ENCODE peak calls at places on chromosome 2, in six cellular contexts. One of them, this sample, is unnamed.

GRCh38 chr2:11227595-11227994 is 72.3 kb downstream of the SLC66A3 start:
- DNase-seq in mesenchymal stem cell: no peak
- DNase-seq in neuronal stem cell: no peak
- DNase-seq in H1: no peak
- DNase-seq in IMR-90: no peak
- DNase-seq in mesendoderm: no peak
- DNase-seq in this sample: no peak

GRCh38 chr2:238294393-238295143 is 6.2 kb upstream of the PER2 start:
- DNase-seq in mesenchymal stem cell: no peak
- DNase-seq in H1: no peak
- DNase-seq in neuronal stem cell: no peak
- DNase-seq in IMR-90: no peak
- DNase-seq in mesendoderm: no peak
- DNase-seq in this sample: no peak

GRCh38 chr2:241558532-241559488 is at the start of gene BOK:
- DNase-seq in mesenchymal stem cell: peak; percentile 80
- DNase-seq in IMR-90: peak; percentile 72
- DNase-seq in neuronal stem cell: no peak
- DNase-seq in H1: peak; percentile 63
- DNase-seq in mesendoderm: peak; percentile 89
- DNase-seq in this sample: peak; percentile 87

GRCh38 chr2:84676295-84676694 is 160.0 kb downstream of the DNAH6 start:
- DNase-seq in mesenchymal stem cell: no peak
- DNase-seq in mesendoderm: no peak
- DNase-seq in neuronal stem cell: no peak
- DNase-seq in IMR-90: peak; percentile 85
- DNase-seq in H1: no peak
- DNase-seq in this sample: no peak

GRCh38 chr2:170229125-170229524 is 51.2 kb downstream of the MYO3B start:
- DNase-seq in neuronal stem cell: no peak
- DNase-seq in H1: no peak
- DNase-seq in mesenchymal stem cell: no peak
- DNase-seq in IMR-90: no peak
- DNase-seq in mesendoderm: no peak
- DNase-seq in this sample: no peak

GRCh38 chr2:32772623-32773221 is 144.9 kb downstream of the TTC27 start:
- DNase-seq in mesendoderm: peak; percentile 89
- DNase-seq in neuronal stem cell: peak; percentile 56
- DNase-seq in H1: peak; percentile 5
- DNase-seq in IMR-90: peak; percentile 76
- DNase-seq in mesenchymal stem cell: peak; percentile 75
- DNase-seq in this sample: peak; percentile 32

GRCh38 chr2:108593547-108594098 is 59.4 kb downstream of the LIMS1 start:
- DNase-seq in mesendoderm: peak; percentile 49
- DNase-seq in IMR-90: peak; percentile 88
- DNase-seq in neuronal stem cell: no peak
- DNase-seq in H1: no peak
- DNase-seq in mesenchymal stem cell: peak; percentile 61
- DNase-seq in this sample: no peak

GRCh38 chr2:190477563-190478454 is 56.7 kb downstream of the NEMP2 start:
- DNase-seq in H1: no peak
- DNase-seq in neuronal stem cell: no peak
- DNase-seq in mesenchymal stem cell: no peak
- DNase-seq in mesendoderm: no peak
- DNase-seq in IMR-90: peak; percentile 34
- DNase-seq in this sample: no peak

GRCh38 chr2:26184555-26185303 is 11.8 kb downstream of the GAREM2 start:
- DNase-seq in mesendoderm: peak; percentile 85
- DNase-seq in H1: peak; percentile 46
- DNase-seq in neuronal stem cell: peak; percentile 69
- DNase-seq in mesenchymal stem cell: peak; percentile 78
- DNase-seq in IMR-90: peak; percentile 78
- DNase-seq in this sample: peak; percentile 74

GRCh38 chr2:177869209-177869608 is 203.4 kb downstream of the PDE11A start:
- DNase-seq in mesendoderm: no peak
- DNase-seq in IMR-90: no peak
- DNase-seq in mesenchymal stem cell: no peak
- DNase-seq in H1: no peak
- DNase-seq in neuronal stem cell: no peak
- DNase-seq in this sample: no peak

GRCh38 chr2:171390941-171391516 is 42.8 kb downstream of the METTL8 start:
- DNase-seq in neuronal stem cell: no peak
- DNase-seq in mesenchymal stem cell: no peak
- DNase-seq in IMR-90: peak; percentile 78
- DNase-seq in H1: no peak
- DNase-seq in mesendoderm: no peak
- DNase-seq in this sample: no peak

GRCh38 chr2:229296016-229296415 is 24.9 kb upstream of the PID1 start:
- DNase-seq in mesendoderm: no peak
- DNase-seq in mesenchymal stem cell: no peak
- DNase-seq in H1: no peak
- DNase-seq in IMR-90: no peak
- DNase-seq in neuronal stem cell: no peak
- DNase-seq in this sample: no peak

GRCh38 chr2:209936106-209936663 is 66.3 kb upstream of the RPE start:
- DNase-seq in mesenchymal stem cell: no peak
- DNase-seq in IMR-90: no peak
- DNase-seq in mesendoderm: no peak
- DNase-seq in H1: no peak
- DNase-seq in neuronal stem cell: no peak
- DNase-seq in this sample: no peak

GRCh38 chr2:183606718-183607085 is 482.5 kb downstream of the NUP35 start:
- DNase-seq in mesenchymal stem cell: no peak
- DNase-seq in mesendoderm: peak; percentile 12
- DNase-seq in neuronal stem cell: no peak
- DNase-seq in H1: no peak
- DNase-seq in IMR-90: no peak
- DNase-seq in this sample: no peak

GRCh38 chr2:5093056-5093455 is 599.1 kb upstream of the SOX11 start:
- DNase-seq in mesendoderm: no peak
- DNase-seq in IMR-90: no peak
- DNase-seq in neuronal stem cell: no peak
- DNase-seq in H1: no peak
- DNase-seq in mesenchymal stem cell: no peak
- DNase-seq in this sample: no peak

GRCh38 chr2:101820519-101820918 is 123.0 kb downstream of the MAP4K4 start:
- DNase-seq in IMR-90: peak; percentile 90
- DNase-seq in mesendoderm: peak; percentile 54
- DNase-seq in neuronal stem cell: no peak
- DNase-seq in H1: no peak
- DNase-seq in mesenchymal stem cell: peak; percentile 93
- DNase-seq in this sample: no peak

DNA sequence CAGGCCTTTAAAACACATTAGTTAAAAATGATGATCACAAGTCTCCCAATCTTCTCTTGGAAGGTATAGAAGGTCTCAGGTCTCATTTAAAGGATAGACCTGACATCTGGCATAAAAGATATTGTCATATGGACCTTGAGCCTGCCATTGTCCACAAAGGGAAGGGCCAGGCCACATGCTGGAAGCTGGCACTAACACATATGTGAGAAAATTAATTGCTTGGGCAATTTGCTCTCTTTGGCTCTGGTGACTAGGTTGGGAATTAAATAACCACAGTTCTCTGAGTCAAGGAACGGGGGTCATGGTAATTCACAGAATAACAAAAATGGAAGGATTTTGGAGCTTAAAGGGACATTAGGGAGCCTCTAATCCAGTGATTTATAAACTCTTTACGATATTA is 727.3 kb downstream of the BCL11A start:
- DNase-seq in neuronal stem cell: no peak
- DNase-seq in IMR-90: no peak
- DNase-seq in mesendoderm: no peak
- DNase-seq in H1: no peak
- DNase-seq in mesenchymal stem cell: no peak
- DNase-seq in this sample: no peak
- H3K4me1 ChIP-seq in neuronal stem cell: no peaks in the 10 kb centered on the region
- H3K4me1 ChIP-seq in IMR-90: no peaks in the 10 kb centered on the region
- H3K4me1 ChIP-seq in mesendoderm: no peaks in the 10 kb centered on the region
- H3K4me1 ChIP-seq in H1: no peaks in the 10 kb centered on the region
- H3K4me1 ChIP-seq in mesenchymal stem cell: no peaks in the 10 kb centered on the region
- H3K4me1 ChIP-seq in this sample: no peaks in the 10 kb centered on the region

GRCh38 chr2:120940319-120940696 is 204.6 kb downstream of the GLI2 start:
- DNase-seq in IMR-90: no peak
- DNase-seq in H1: no peak
- DNase-seq in mesendoderm: no peak
- DNase-seq in mesenchymal stem cell: no peak
- DNase-seq in neuronal stem cell: no peak
- DNase-seq in this sample: no peak

GRCh38 chr2:120937736-120938131 is 202.1 kb downstream of the GLI2 start:
- DNase-seq in mesenchymal stem cell: peak; percentile 69
- DNase-seq in mesendoderm: no peak
- DNase-seq in IMR-90: peak; percentile 77
- DNase-seq in neuronal stem cell: no peak
- DNase-seq in H1: no peak
- DNase-seq in this sample: no peak

GRCh38 chr2:120936476-120937334 is 201.0 kb downstream of the GLI2 start:
- DNase-seq in H1: no peak
- DNase-seq in IMR-90: peak; percentile 31
- DNase-seq in mesenchymal stem cell: peak; percentile 92
- DNase-seq in neuronal stem cell: no peak
- DNase-seq in mesendoderm: no peak
- DNase-seq in this sample: no peak

GRCh38 chr2:120939595-120940318 is 204.1 kb downstream of the GLI2 start:
- DNase-seq in mesenchymal stem cell: peak; percentile 94
- DNase-seq in IMR-90: peak; percentile 95
- DNase-seq in mesendoderm: peak; percentile 85
- DNase-seq in H1: no peak
- DNase-seq in neuronal stem cell: no peak
- DNase-seq in this sample: no peak

DNA sequence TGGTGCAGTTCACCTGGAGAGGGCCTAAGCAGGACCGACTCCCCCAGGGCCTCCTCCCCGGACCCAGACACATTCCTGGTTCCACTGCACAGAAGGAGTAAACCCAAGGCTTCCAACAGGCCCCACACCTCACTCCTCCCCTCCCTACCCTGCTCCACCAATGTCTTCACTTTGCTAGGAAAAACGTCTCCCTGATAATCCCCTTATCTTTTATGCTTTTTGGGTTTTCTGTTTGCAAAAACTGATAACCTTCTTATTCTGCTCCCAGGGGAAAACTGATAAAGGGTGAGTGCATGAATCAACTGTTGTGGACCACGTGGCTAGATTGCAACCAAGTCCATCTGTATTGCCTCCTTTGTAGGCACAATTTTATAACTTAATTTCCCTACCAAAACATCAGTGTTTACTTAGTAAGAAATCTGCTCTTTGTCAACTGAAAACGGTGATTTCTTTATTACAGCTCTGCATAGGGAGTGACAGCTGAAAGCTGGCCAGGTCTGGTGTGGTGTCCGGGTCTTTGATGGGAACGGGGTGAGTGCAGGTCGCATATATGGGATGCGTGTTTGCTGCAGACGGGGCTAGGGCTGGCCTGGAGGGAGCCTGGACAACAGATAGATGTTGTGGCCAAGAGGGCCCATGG is 202.6 kb downstream of the GLI2 start:
- DNase-seq in IMR-90: no peak
- DNase-seq in mesendoderm: peak; percentile 79
- DNase-seq in neuronal stem cell: no peak
- DNase-seq in mesenchymal stem cell: peak; percentile 63
- DNase-seq in H1: no peak
- DNase-seq in this sample: no peak
- H2BK5ac ChIP-seq in IMR-90: peak overlapping the region; percentile 92
- H2BK5ac ChIP-seq in mesendoderm: peak overlapping the region; percentile 94
- H2BK5ac ChIP-seq in neuronal stem cell: no peak overlapping the region
- H2BK5ac ChIP-seq in mesenchymal stem cell: peak overlapping the region; percentile 54
- H2BK5ac ChIP-seq in H1: no peak overlapping the region
- H2BK5ac ChIP-seq in this sample: no peak overlapping the region

DNA sequence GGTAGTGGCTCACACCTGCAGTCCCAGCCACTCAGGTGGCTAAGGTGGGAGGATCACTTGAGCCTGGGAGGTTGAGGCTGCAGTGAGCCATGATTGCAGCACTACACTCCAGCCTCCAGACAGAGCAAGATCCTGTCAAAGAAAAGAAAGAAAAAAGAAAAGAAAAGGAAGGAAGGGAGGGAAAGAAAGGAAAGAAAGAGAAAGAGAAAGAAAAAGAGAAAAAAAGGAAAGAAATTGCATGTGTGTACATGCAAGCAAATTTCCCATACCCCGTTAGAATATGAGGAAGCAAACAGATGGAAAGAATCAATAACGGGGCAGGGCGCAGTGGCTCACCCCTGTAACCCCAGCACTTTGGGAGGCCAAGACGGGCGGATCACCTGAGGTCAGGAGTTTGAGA is 17.9 kb downstream of the TMEM127 start:
- DNase-seq in mesenchymal stem cell: no peak
- DNase-seq in neuronal stem cell: no peak
- DNase-seq in mesendoderm: no peak
- DNase-seq in H1: no peak
- DNase-seq in IMR-90: no peak
- DNase-seq in this sample: no peak
- H3K4me1 ChIP-seq in mesenchymal stem cell: peaks cover 11% of the 10 kb centered on the region
- H3K4me1 ChIP-seq in neuronal stem cell: peaks cover 8% of the 10 kb centered on the region
- H3K4me1 ChIP-seq in mesendoderm: no peaks in the 10 kb centered on the region
- H3K4me1 ChIP-seq in H1: no peaks in the 10 kb centered on the region
- H3K4me1 ChIP-seq in IMR-90: peaks cover 11% of the 10 kb centered on the region
- H3K4me1 ChIP-seq in this sample: no peaks in the 10 kb centered on the region

GRCh38 chr2:144479138-144479537 is 40.8 kb downstream of the ZEB2 start:
- DNase-seq in H1: peak; percentile 53
- DNase-seq in mesenchymal stem cell: no peak
- DNase-seq in IMR-90: peak; percentile 59
- DNase-seq in neuronal stem cell: no peak
- DNase-seq in mesendoderm: peak; percentile 97
- DNase-seq in this sample: peak; percentile 68
- H2BK5ac ChIP-seq in H1: no peak overlapping the region
- H2BK5ac ChIP-seq in mesenchymal stem cell: no peak overlapping the region
- H2BK5ac ChIP-seq in IMR-90: no peak overlapping the region
- H2BK5ac ChIP-seq in neuronal stem cell: no peak overlapping the region
- H2BK5ac ChIP-seq in mesendoderm: no peak overlapping the region
- H2BK5ac ChIP-seq in this sample: no peak overlapping the region

This sample was measured in H9.